ENCODE peak calls at places on chromosomes 13 and 19, in nine cellular contexts. O is osteocyte, Z is naive B cell, Q is cardiac muscle cell, A is MCF 10A, Y is NCI-H510A treated with DMSO at 0.1 percent for 48 hours, U is neural progenitor cell, J is AG09319, C is foreskin fibroblast. E is an unnamed sample.

GRCh38 chr13:21203132-21203531 is 26.7 kb downstream of the MRPL57 start:
- DNase-seq in Z (no peak), J (no peak), U (no peak), Y (no peak), A (peak; percentile 5), O (no peak), C (no peak), Q (no peak), E (peak; percentile 50)

GRCh38 chr13:29621841-29622240 is 26.4 kb upstream of the SLC7A1 start:
- DNase-seq in Y (no peak), U (no peak), Z (no peak), A (no peak), J (no peak), Q (no peak), O (no peak), C (no peak), E (no peak)

GRCh38 chr19:8973501-8974091 is 36.6 kb downstream of the MUC16 start:
- DNase-seq in A (peak; percentile 6), C (no peak), O (no peak), J (no peak), Z (no peak), Y (no peak), U (peak; percentile 68), Q (peak; percentile 7), E (peak; percentile 11)

GRCh38 chr13:97621631-97622030 is 187.7 kb downstream of the RAP2A start:
- DNase-seq in C (no peak), O (no peak), Z (no peak), Q (no peak), U (peak; percentile 82), J (no peak), A (no peak), Y (no peak), E (no peak)

GRCh38 chr13:50543767-50544166 is 299.7 kb downstream of the DLEU7 start:
- DNase-seq in Y (peak; percentile 26), U (peak; percentile 26), C (peak; percentile 77), O (no peak), Z (no peak), A (peak; percentile 47), Q (no peak), J (peak; percentile 38), E (peak; percentile 90)

GRCh38 chr13:74825170-74825948 is 656.6 kb downstream of the TBC1D4 start:
- DNase-seq in Z (no peak), O (no peak), Y (no peak), A (peak; percentile 88), U (peak; percentile 79), Q (no peak), C (peak; percentile 88), J (peak; percentile 48), E (peak; percentile 93)

GRCh38 chr19:29620931-29621351 is 14.9 kb downstream of the POP4 start:
- DNase-seq in J (no peak), Z (no peak), Y (no peak), C (no peak), U (no peak), Q (no peak), A (no peak), O (no peak), E (no peak)

GRCh38 chr13:31236211-31236786 is 36.5 kb downstream of the B3GLCT start:
- DNase-seq in C (peak; percentile 38), J (peak; percentile 29), Y (peak; percentile 30), U (peak; percentile 67), Z (peak; percentile 3), Q (peak; percentile 40), O (no peak), A (peak; percentile 53), E (peak; percentile 55)

GRCh38 chr13:44048326-44048725 is 168.6 kb downstream of the LACC1 start:
- DNase-seq in C (no peak), Z (no peak), Q (no peak), J (no peak), Y (no peak), U (no peak), A (peak; percentile 47), O (no peak), E (no peak)

GRCh38 chr19:38781058-38781457 is 7.7 kb upstream of the LGALS7 start:
- DNase-seq in C (no peak), J (no peak), Z (no peak), O (no peak), Y (no peak), A (no peak), Q (no peak), U (no peak), E (no peak)

GRCh38 chr13:95596701-95597100 is 44.2 kb downstream of the CLDN10 start:
- DNase-seq in Z (no peak), A (no peak), C (no peak), J (no peak), Y (no peak), O (no peak), Q (no peak), U (no peak), E (no peak)

GRCh38 chr19:41991025-41991424 is 3.0 kb downstream of the ATP1A3 start:
- DNase-seq in U (peak; percentile 21), Q (no peak), J (no peak), O (no peak), Y (no peak), C (no peak), A (no peak), Z (no peak), E (no peak)

GRCh38 chr13:110126391-110126961 is 180.5 kb downstream of the COL4A1 start:
- DNase-seq in Y (peak; percentile 65), Z (no peak), U (peak; percentile 92), A (peak; percentile 97), O (no peak), J (peak; percentile 67), Q (peak; percentile 70), C (peak; percentile 93), E (peak; percentile 99)

GRCh38 chr19:13718733-13719132 is 45.6 kb upstream of the MRI1 start:
- DNase-seq in J (peak; percentile 70), A (peak; percentile 52), Z (no peak), C (peak; percentile 75), Q (peak; percentile 60), Y (peak; percentile 97), U (peak; percentile 71), O (no peak), E (peak; percentile 14)

GRCh38 chr19:19021115-19021514 is 12.2 kb downstream of the SUGP2 start:
- DNase-seq in O (no peak), Y (no peak), A (peak; percentile 14), C (peak; percentile 47), Z (no peak), U (no peak), Q (no peak), J (no peak), E (peak; percentile 82)

GRCh38 chr19:11554160-11554559 is 4.9 kb downstream of the ELOF1 start:
- DNase-seq in U (no peak), C (no peak), Q (no peak), J (no peak), Y (no peak), O (no peak), Z (peak; percentile 17), A (no peak), E (no peak)

GRCh38 chr13:27599845-27600553 is 20.3 kb downstream of the LNX2 start:
- DNase-seq in Z (no peak), A (peak; percentile 59), Q (peak; percentile 47), U (no peak), O (no peak), C (peak; percentile 72), Y (no peak), J (no peak), E (peak; percentile 84)

GRCh38 chr13:98813993-98814392 is 61.5 kb upstream of the SLC15A1 start:
- DNase-seq in Q (no peak), C (no peak), U (no peak), J (no peak), A (no peak), O (no peak), Z (no peak), Y (no peak), E (no peak)

GRCh38 chr19:4676955-4677731 is 7.0 kb upstream of the MYDGF start:
- DNase-seq in Z (no peak), A (peak; percentile 53), J (no peak), C (peak; percentile 32), Q (peak; percentile 51), O (no peak), U (peak; percentile 84), Y (peak; percentile 14), E (peak; percentile 63)

GRCh38 chr13:97275265-97275664 is 53.1 kb downstream of the MBNL2 start:
- DNase-seq in C (peak; percentile 83), Z (no peak), J (peak; percentile 49), U (no peak), Y (no peak), O (no peak), Q (no peak), A (peak; percentile 95), E (peak; percentile 92)

GRCh38 chr13:51614350-51614786 is 30.1 kb downstream of the WDFY2 start:
- DNase-seq in U (no peak), Y (peak; percentile 36), Q (no peak), Z (peak; percentile 37), O (no peak), J (no peak), C (peak; percentile 65), A (no peak), E (no peak)

GRCh38 chr13:74287672-74288169 is 153.5 kb upstream of the KLF12 start:
- DNase-seq in Z (peak; percentile 85), Y (peak; percentile 23), A (peak; percentile 30), J (peak; percentile 64), U (peak; percentile 94), C (peak; percentile 75), Q (peak; percentile 67), O (no peak), E (peak; percentile 61)

GRCh38 chr19:17762505-17763229 is 11.4 kb downstream of the FCHO1 start:
- DNase-seq in A (peak; percentile 75), Y (no peak), C (peak; percentile 46), U (peak; percentile 94), O (no peak), Q (peak; percentile 60), Z (no peak), J (no peak), E (peak; percentile 92)

GRCh38 chr19:45954132-45954531 is 19.5 kb downstream of the NOVA2 start:
- DNase-seq in Y (no peak), O (no peak), J (no peak), Z (no peak), A (no peak), C (no peak), Q (no peak), U (peak; percentile 89), E (no peak)

GRCh38 chr19:29326351-29326750 is 113.4 kb upstream of the UQCRFS1 start:
- DNase-seq in O (no peak), J (no peak), Z (no peak), A (no peak), Y (no peak), Q (no peak), C (no peak), U (no peak), E (no peak)

GRCh38 chr19:29811125-29812079 is at the start of gene CCNE1:
- DNase-seq in Y (peak; percentile 52), Q (peak; percentile 94), A (peak; percentile 91), O (peak; percentile 96), C (peak; percentile 79), J (peak; percentile 64), Z (peak; percentile 92), U (peak; percentile 93), E (peak; percentile 81)

GRCh38 chr19:5407356-5407755 is 47.9 kb upstream of the ZNRF4 start:
- DNase-seq in Z (no peak), A (peak; percentile 29), U (peak; percentile 49), Y (no peak), O (no peak), J (no peak), Q (no peak), C (no peak), E (peak; percentile 21)

GRCh38 chr19:51007488-51007887 is 6.1 kb upstream of the KLK8 start:
- DNase-seq in Q (no peak), Y (no peak), Z (no peak), O (no peak), U (no peak), J (no peak), A (no peak), C (no peak), E (no peak)

E was measured in iris pigment epithelial cell.